ENCODE peak calls at places on chromosomes 3 and 15, in nine cellular contexts. D, P, Q, A, Z, V, F, H and N are unnamed samples.

GRCh38 chr15:39498642-39499041 is 82.2 kb upstream of the THBS1 start:
- DNase-seq in D (no peak), P (no peak), Q (no peak), A (no peak), Z (no peak), V (no peak), F (no peak), H (no peak), N (no peak)

GRCh38 chr15:101376615-101377395 is 81.8 kb upstream of the SNRPA1 start:
- DNase-seq in D (no peak), P (no peak), Q (no peak), A (no peak), Z (no peak), V (no peak), F (no peak), H (no peak), N (no peak)

GRCh38 chr15:39433351-39433750 is 147.5 kb upstream of the THBS1 start:
- DNase-seq in D (no peak), P (no peak), Q (no peak), A (no peak), Z (no peak), V (no peak), F (no peak), H (no peak), N (no peak)

GRCh38 chr3:147472846-147473245 is 63.7 kb downstream of the ZIC1 start:
- DNase-seq in D (no peak), P (no peak), Q (no peak), A (no peak), Z (no peak), V (no peak), F (no peak), H (no peak), N (no peak)

GRCh38 chr3:61848885-61849284 is 287.5 kb downstream of the PTPRG start:
- DNase-seq in D (no peak), P (no peak), Q (no peak), A (no peak), Z (peak), V (no peak), F (no peak), H (no peak), N (no peak)

GRCh38 chr15:34241376-34242350 is 16.8 kb downstream of the EMC4 start:
- DNase-seq in D (no peak), P (peak), Q (no peak), A (no peak), Z (no peak), V (no peak), F (peak), H (peak), N (peak)

GRCh38 chr3:7800006-7800780 is 701.4 kb upstream of the LMCD1 start:
- DNase-seq in D (no peak), P (no peak), Q (no peak), A (no peak), Z (no peak), V (no peak), F (peak), H (no peak), N (no peak)

GRCh38 chr15:40894689-40895308 is 549 bp downstream of the VPS18 start:
- DNase-seq in D (peak), P (peak), Q (peak), A (peak), Z (peak), V (peak), F (peak), H (peak), N (peak)

GRCh38 chr15:44188810-44189209 is 6.3 kb downstream of the FRMD5 start:
- DNase-seq in D (no peak), P (no peak), Q (no peak), A (no peak), Z (no peak), V (no peak), F (no peak), H (no peak), N (no peak)

GRCh38 chr3:128282392-128283196 is 129.3 kb downstream of the EEFSEC start:
- DNase-seq in D (no peak), P (no peak), Q (no peak), A (no peak), Z (peak), V (peak), F (no peak), H (no peak), N (no peak)

GRCh38 chr15:66848666-66849392 is 146.8 kb downstream of the SMAD6 start:
- DNase-seq in D (no peak), P (no peak), Q (no peak), A (no peak), Z (no peak), V (no peak), F (no peak), H (no peak), N (no peak)

GRCh38 chr3:176578316-176578715 is 619.0 kb downstream of the TBL1XR1 start:
- DNase-seq in D (no peak), P (no peak), Q (no peak), A (no peak), Z (no peak), V (no peak), F (no peak), H (no peak), N (no peak)

GRCh38 chr3:187639912-187640822 is 30.0 kb downstream of the SST start:
- DNase-seq in D (peak), P (no peak), Q (no peak), A (no peak), Z (no peak), V (no peak), F (no peak), H (no peak), N (no peak)

GRCh38 chr15:65329298-65329990 is 25.0 kb downstream of the RNU5B-1 start:
- DNase-seq in D (no peak), P (no peak), Q (no peak), A (no peak), Z (no peak), V (peak), F (no peak), H (no peak), N (no peak)

GRCh38 chr3:19866751-19867347 is 67.2 kb downstream of the EFHB start:
- DNase-seq in D (no peak), P (peak), Q (no peak), A (peak), Z (no peak), V (no peak), F (peak), H (peak), N (no peak)

GRCh38 chr15:31361764-31362120 is 35.1 kb downstream of the KLF13 start:
- DNase-seq in D (peak), P (no peak), Q (no peak), A (no peak), Z (no peak), V (no peak), F (no peak), H (no peak), N (no peak)

GRCh38 chr15:90001062-90001682 is at the start of gene ZNF710:
- DNase-seq in D (peak), P (peak), Q (peak), A (peak), Z (peak), V (peak), F (peak), H (peak), N (no peak)

GRCh38 chr15:68025860-68026424 is 28.2 kb upstream of the PIAS1 start:
- DNase-seq in D (peak), P (no peak), Q (no peak), A (no peak), Z (no peak), V (no peak), F (no peak), H (no peak), N (no peak)

GRCh38 chr15:88385078-88385700 is 82.0 kb downstream of the MRPL46 start:
- DNase-seq in D (no peak), P (peak), Q (no peak), A (no peak), Z (no peak), V (no peak), F (no peak), H (no peak), N (no peak)

GRCh38 chr3:176848431-176849214 is 348.7 kb downstream of the TBL1XR1 start:
- DNase-seq in D (no peak), P (no peak), Q (no peak), A (no peak), Z (no peak), V (no peak), F (no peak), H (no peak), N (no peak)

GRCh38 chr3:74344865-74345264 is 269.6 kb downstream of the CNTN3 start:
- DNase-seq in D (no peak), P (no peak), Q (no peak), A (no peak), Z (no peak), V (no peak), F (no peak), H (no peak), N (no peak)

GRCh38 chr3:4271834-4272233 is 31.3 kb upstream of the SETMAR start:
- DNase-seq in D (no peak), P (peak), Q (no peak), A (peak), Z (peak), V (no peak), F (peak), H (no peak), N (no peak)

GRCh38 chr3:119177321-119177720 is 3.9 kb downstream of the UPK1B start:
- DNase-seq in D (no peak), P (no peak), Q (no peak), A (no peak), Z (no peak), V (no peak), F (no peak), H (no peak), N (no peak)

GRCh38 chr3:122944671-122945151 is 82.9 kb downstream of the SEMA5B start:
- DNase-seq in D (peak), P (no peak), Q (no peak), A (no peak), Z (no peak), V (peak), F (no peak), H (no peak), N (no peak)

GRCh38 chr3:39126532-39127071 is 19.1 kb downstream of the TTC21A start:
- DNase-seq in D (no peak), P (no peak), Q (no peak), A (peak), Z (no peak), V (peak), F (peak), H (peak), N (no peak)

GRCh38 chr3:120094776-120095225 is 554 bp upstream of the GSK3B start:
- DNase-seq in D (peak), P (peak), Q (no peak), A (peak), Z (peak), V (peak), F (peak), H (peak), N (no peak)

GRCh38 chr3:179729086-179729485 is 76.2 kb downstream of the USP13 start:
- DNase-seq in D (no peak), P (no peak), Q (no peak), A (no peak), Z (no peak), V (no peak), F (no peak), H (no peak), N (no peak)

GRCh38 chr3:64454179-64454578 is 228.9 kb upstream of the PRICKLE2 start:
- DNase-seq in D (no peak), P (no peak), Q (no peak), A (no peak), Z (peak), V (no peak), F (no peak), H (no peak), N (no peak)

GRCh38 chr3:4722103-4722502 is 229.0 kb downstream of the ITPR1 start:
- DNase-seq in D (no peak), P (peak), Q (no peak), A (no peak), Z (no peak), V (no peak), F (peak), H (no peak), N (no peak)

GRCh38 chr3:138426211-138426610 is 8.2 kb upstream of the ESYT3 start:
- DNase-seq in D (peak), P (no peak), Q (no peak), A (no peak), Z (no peak), V (no peak), F (peak), H (no peak), N (no peak)

GRCh38 chr3:9563851-9564250 is 10.2 kb upstream of the LHFPL4 start:
- DNase-seq in D (no peak), P (no peak), Q (no peak), A (no peak), Z (no peak), V (no peak), F (no peak), H (no peak), N (no peak)

GRCh38 chr15:73375755-73376305 is 7.1 kb upstream of the HCN4 start:
- DNase-seq in D (peak), P (no peak), Q (no peak), A (no peak), Z (no peak), V (no peak), F (no peak), H (no peak), N (no peak)